ENCODE peak calls at places on chromosome 3, in five cellular contexts. One of them, this sample, is unnamed.

GRCh38 chr3:141498592-141499223 is 11.9 kb downstream of the RASA2 start:
- DNase-seq in neural progenitor cell: no peak
- DNase-seq in foreskin keratinocyte: no peak
- DNase-seq in IMR-90: no peak
- DNase-seq in A673: peak
- DNase-seq in this sample: no peak

GRCh38 chr3:115040673-115041286 is 106.3 kb downstream of the ZBTB20 start:
- DNase-seq in neural progenitor cell: peak
- DNase-seq in foreskin keratinocyte: peak
- DNase-seq in IMR-90: peak
- DNase-seq in A673: peak
- DNase-seq in this sample: peak

GRCh38 chr3:25542571-25543039 is 114.5 kb downstream of the RARB start:
- DNase-seq in neural progenitor cell: no peak
- DNase-seq in foreskin keratinocyte: no peak
- DNase-seq in IMR-90: no peak
- DNase-seq in A673: no peak
- DNase-seq in this sample: no peak

GRCh38 chr3:7371693-7372572 is 511.0 kb downstream of the GRM7 start:
- DNase-seq in neural progenitor cell: no peak
- DNase-seq in foreskin keratinocyte: no peak
- DNase-seq in IMR-90: no peak
- DNase-seq in A673: no peak
- DNase-seq in this sample: no peak

GRCh38 chr3:151197981-151198767 is 4.8 kb downstream of the GPR171 start:
- DNase-seq in neural progenitor cell: no peak
- DNase-seq in foreskin keratinocyte: no peak
- DNase-seq in IMR-90: peak
- DNase-seq in A673: no peak
- DNase-seq in this sample: no peak

GRCh38 chr3:41653575-41654239 is 308.2 kb downstream of the ULK4 start:
- DNase-seq in neural progenitor cell: no peak
- DNase-seq in foreskin keratinocyte: no peak
- DNase-seq in IMR-90: peak
- DNase-seq in A673: no peak
- DNase-seq in this sample: no peak

GRCh38 chr3:71684752-71685151 is 40.5 kb downstream of the EIF4E3 start:
- DNase-seq in neural progenitor cell: no peak
- DNase-seq in foreskin keratinocyte: peak
- DNase-seq in IMR-90: peak
- DNase-seq in A673: peak
- DNase-seq in this sample: peak

GRCh38 chr3:189041482-189042090 is 130.2 kb upstream of the TPRG1 start:
- DNase-seq in neural progenitor cell: peak
- DNase-seq in foreskin keratinocyte: peak
- DNase-seq in IMR-90: peak
- DNase-seq in A673: peak
- DNase-seq in this sample: no peak

GRCh38 chr3:142777927-142778326 is 54.1 kb downstream of the TRPC1 start:
- DNase-seq in neural progenitor cell: no peak
- DNase-seq in foreskin keratinocyte: peak
- DNase-seq in IMR-90: no peak
- DNase-seq in A673: no peak
- DNase-seq in this sample: no peak

GRCh38 chr3:47578691-47579632 is at the start of gene CSPG5:
- DNase-seq in neural progenitor cell: peak
- DNase-seq in foreskin keratinocyte: no peak
- DNase-seq in IMR-90: no peak
- DNase-seq in A673: peak
- DNase-seq in this sample: no peak

GRCh38 chr3:154334973-154335420 is 10.7 kb upstream of the DHX36 start:
- DNase-seq in neural progenitor cell: peak
- DNase-seq in foreskin keratinocyte: peak
- DNase-seq in IMR-90: peak
- DNase-seq in A673: peak
- DNase-seq in this sample: no peak

GRCh38 chr3:126329927-126330725 is 27.1 kb downstream of the KLF15 start:
- DNase-seq in neural progenitor cell: no peak
- DNase-seq in foreskin keratinocyte: no peak
- DNase-seq in IMR-90: no peak
- DNase-seq in A673: no peak
- DNase-seq in this sample: no peak

GRCh38 chr3:56590814-56591213 is 33.8 kb downstream of the CCDC66 start:
- DNase-seq in neural progenitor cell: no peak
- DNase-seq in foreskin keratinocyte: peak
- DNase-seq in IMR-90: peak
- DNase-seq in A673: no peak
- DNase-seq in this sample: no peak

GRCh38 chr3:139546772-139547171 is 7.2 kb upstream of the RBP1 start:
- DNase-seq in neural progenitor cell: no peak
- DNase-seq in foreskin keratinocyte: no peak
- DNase-seq in IMR-90: no peak
- DNase-seq in A673: no peak
- DNase-seq in this sample: no peak

GRCh38 chr3:188217011-188217463 is 63.1 kb downstream of the LPP start:
- DNase-seq in neural progenitor cell: no peak
- DNase-seq in foreskin keratinocyte: no peak
- DNase-seq in IMR-90: no peak
- DNase-seq in A673: no peak
- DNase-seq in this sample: no peak

GRCh38 chr3:25113891-25114290 is 314.2 kb upstream of the RARB start:
- DNase-seq in neural progenitor cell: no peak
- DNase-seq in foreskin keratinocyte: no peak
- DNase-seq in IMR-90: no peak
- DNase-seq in A673: no peak
- DNase-seq in this sample: no peak

GRCh38 chr3:75001330-75001729 is 386.9 kb upstream of the CNTN3 start:
- DNase-seq in neural progenitor cell: no peak
- DNase-seq in foreskin keratinocyte: no peak
- DNase-seq in IMR-90: peak
- DNase-seq in A673: peak
- DNase-seq in this sample: no peak

GRCh38 chr3:39178553-39178952 is 13.8 kb downstream of the XIRP1 start:
- DNase-seq in neural progenitor cell: no peak
- DNase-seq in foreskin keratinocyte: no peak
- DNase-seq in IMR-90: peak
- DNase-seq in A673: no peak
- DNase-seq in this sample: no peak

GRCh38 chr3:127351350-127351749 is 63.5 kb upstream of the PRR20G start:
- DNase-seq in neural progenitor cell: peak
- DNase-seq in foreskin keratinocyte: no peak
- DNase-seq in IMR-90: no peak
- DNase-seq in A673: no peak
- DNase-seq in this sample: no peak

GRCh38 chr3:24522155-24522579 is 27.5 kb upstream of the THRB start:
- DNase-seq in neural progenitor cell: peak
- DNase-seq in foreskin keratinocyte: no peak
- DNase-seq in IMR-90: no peak
- DNase-seq in A673: no peak
- DNase-seq in this sample: no peak

GRCh38 chr3:170713648-170714047 is 127.8 kb upstream of the SLC7A14 start:
- DNase-seq in neural progenitor cell: no peak
- DNase-seq in foreskin keratinocyte: no peak
- DNase-seq in IMR-90: no peak
- DNase-seq in A673: no peak
- DNase-seq in this sample: no peak

GRCh38 chr3:186971578-186971977 is 41.3 kb downstream of the ST6GAL1 start:
- DNase-seq in neural progenitor cell: no peak
- DNase-seq in foreskin keratinocyte: no peak
- DNase-seq in IMR-90: no peak
- DNase-seq in A673: no peak
- DNase-seq in this sample: no peak

GRCh38 chr3:56673781-56674457 is 9.1 kb downstream of the TASOR start:
- DNase-seq in neural progenitor cell: no peak
- DNase-seq in foreskin keratinocyte: no peak
- DNase-seq in IMR-90: peak
- DNase-seq in A673: no peak
- DNase-seq in this sample: no peak

GRCh38 chr3:125157183-125157582 is 55.4 kb downstream of the SLC12A8 start:
- DNase-seq in neural progenitor cell: no peak
- DNase-seq in foreskin keratinocyte: no peak
- DNase-seq in IMR-90: no peak
- DNase-seq in A673: no peak
- DNase-seq in this sample: no peak

GRCh38 chr3:129238945-129239705 is 10.3 kb upstream of the COPG1 start:
- DNase-seq in neural progenitor cell: no peak
- DNase-seq in foreskin keratinocyte: peak
- DNase-seq in IMR-90: peak
- DNase-seq in A673: no peak
- DNase-seq in this sample: peak

GRCh38 chr3:196163687-196164493 is 47.3 kb downstream of the ZDHHC19 start:
- DNase-seq in neural progenitor cell: no peak
- DNase-seq in foreskin keratinocyte: no peak
- DNase-seq in IMR-90: no peak
- DNase-seq in A673: no peak
- DNase-seq in this sample: no peak

GRCh38 chr3:129795596-129795995 is 97.9 kb downstream of the TMCC1 start:
- DNase-seq in neural progenitor cell: no peak
- DNase-seq in foreskin keratinocyte: peak
- DNase-seq in IMR-90: peak
- DNase-seq in A673: no peak
- DNase-seq in this sample: no peak

GRCh38 chr3:72031581-72031980 is 246.6 kb upstream of the PROK2 start:
- DNase-seq in neural progenitor cell: no peak
- DNase-seq in foreskin keratinocyte: peak
- DNase-seq in IMR-90: peak
- DNase-seq in A673: no peak
- DNase-seq in this sample: no peak

GRCh38 chr3:32500225-32500624 is 2.4 kb downstream of the CMTM6 start:
- DNase-seq in neural progenitor cell: no peak
- DNase-seq in foreskin keratinocyte: no peak
- DNase-seq in IMR-90: peak
- DNase-seq in A673: no peak
- DNase-seq in this sample: no peak

GRCh38 chr3:126245811-126246727 is 65.7 kb upstream of the ALDH1L1 start:
- DNase-seq in neural progenitor cell: peak
- DNase-seq in foreskin keratinocyte: peak
- DNase-seq in IMR-90: peak
- DNase-seq in A673: peak
- DNase-seq in this sample: peak

GRCh38 chr3:154228561-154229216 is 95.6 kb downstream of the DHX36 start:
- DNase-seq in neural progenitor cell: no peak
- DNase-seq in foreskin keratinocyte: no peak
- DNase-seq in IMR-90: peak
- DNase-seq in A673: no peak
- DNase-seq in this sample: no peak

GRCh38 chr3:107690522-107691138 is 167.9 kb downstream of the BBX start:
- DNase-seq in neural progenitor cell: peak
- DNase-seq in foreskin keratinocyte: peak
- DNase-seq in IMR-90: peak
- DNase-seq in A673: peak
- DNase-seq in this sample: peak

GRCh38 chr3:151085227-151085888 is at the start of gene MED12L:
- DNase-seq in neural progenitor cell: peak
- DNase-seq in foreskin keratinocyte: peak
- DNase-seq in IMR-90: peak
- DNase-seq in A673: peak
- DNase-seq in this sample: peak

GRCh38 chr3:87006844-87007439 is 16.0 kb upstream of the VGLL3 start:
- DNase-seq in neural progenitor cell: no peak
- DNase-seq in foreskin keratinocyte: no peak
- DNase-seq in IMR-90: peak
- DNase-seq in A673: peak
- DNase-seq in this sample: no peak
- TF ChIP-seq CTCF in neural progenitor cell: peak
- TF ChIP-seq CTCF in foreskin keratinocyte: peak
- TF ChIP-seq CTCF in IMR-90: peak
- TF ChIP-seq CTCF in A673: peak
- TF ChIP-seq CTCF in this sample: peak

GRCh38 chr3:132789959-132790358 is 67.8 kb upstream of the NPHP3 start:
- DNase-seq in neural progenitor cell: no peak
- DNase-seq in foreskin keratinocyte: no peak
- DNase-seq in IMR-90: no peak
- DNase-seq in A673: no peak
- DNase-seq in this sample: no peak
- TF ChIP-seq CTCF in neural progenitor cell: no peak
- TF ChIP-seq CTCF in foreskin keratinocyte: no peak
- TF ChIP-seq CTCF in IMR-90: no peak
- TF ChIP-seq CTCF in A673: no peak
- TF ChIP-seq CTCF in this sample: no peak

GRCh38 chr3:123728991-123729390 is 144.1 kb upstream of the HACD2 start:
- DNase-seq in neural progenitor cell: no peak
- DNase-seq in foreskin keratinocyte: no peak
- DNase-seq in IMR-90: no peak
- DNase-seq in A673: no peak
- DNase-seq in this sample: no peak

GRCh38 chr3:123724306-123724705 is 139.5 kb upstream of the HACD2 start:
- DNase-seq in neural progenitor cell: peak
- DNase-seq in foreskin keratinocyte: no peak
- DNase-seq in IMR-90: peak
- DNase-seq in A673: peak
- DNase-seq in this sample: no peak

GRCh38 chr3:123723527-123724168 is 138.8 kb upstream of the HACD2 start:
- DNase-seq in neural progenitor cell: peak
- DNase-seq in foreskin keratinocyte: peak
- DNase-seq in IMR-90: peak
- DNase-seq in A673: peak
- DNase-seq in this sample: no peak

GRCh38 chr3:123728014-123728413 is 143.2 kb upstream of the HACD2 start:
- DNase-seq in neural progenitor cell: no peak
- DNase-seq in foreskin keratinocyte: no peak
- DNase-seq in IMR-90: peak
- DNase-seq in A673: no peak
- DNase-seq in this sample: no peak

DNA sequence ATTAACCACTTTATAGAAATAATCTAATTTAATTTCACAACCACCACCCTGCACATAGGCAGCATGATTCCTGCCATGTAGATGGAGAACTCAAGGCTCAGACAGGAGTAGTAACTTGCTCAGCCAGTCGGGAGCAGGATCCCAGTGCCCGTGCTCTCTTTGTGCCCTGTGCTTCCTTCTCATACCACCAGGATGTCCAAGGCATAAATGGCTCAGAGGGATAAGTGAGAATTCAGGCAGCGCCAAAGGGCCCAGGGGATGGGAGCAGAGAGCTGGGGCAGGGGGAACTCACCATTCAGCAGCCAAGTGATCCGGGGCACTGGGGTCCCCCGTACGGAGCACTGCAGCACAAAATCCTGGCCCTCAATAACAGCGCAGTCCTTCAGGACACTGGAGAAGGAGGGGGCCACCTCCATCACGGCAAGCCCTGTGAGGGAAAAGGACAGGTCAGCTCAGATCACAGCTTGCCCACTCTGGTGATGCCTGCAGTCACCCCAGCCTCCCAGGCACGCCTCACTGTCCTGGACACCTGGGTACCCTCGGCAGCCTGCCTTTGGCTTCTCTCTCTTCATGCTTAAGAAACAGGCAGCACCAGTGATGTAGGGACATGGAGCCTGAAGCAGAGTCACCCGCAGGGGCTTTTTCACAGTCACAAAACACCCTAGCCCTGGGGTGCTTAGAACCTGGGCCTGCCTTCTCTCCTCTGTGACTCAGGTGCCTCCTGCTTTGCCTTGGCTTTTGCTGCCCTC is 141.0 kb upstream of the HACD2 start:
- DNase-seq in neural progenitor cell: no peak
- DNase-seq in foreskin keratinocyte: no peak
- DNase-seq in IMR-90: no peak
- DNase-seq in A673: peak
- DNase-seq in this sample: no peak
- TF ChIP-seq CTCF in neural progenitor cell: peak
- TF ChIP-seq CTCF in foreskin keratinocyte: no peak
- TF ChIP-seq CTCF in IMR-90: peak
- TF ChIP-seq CTCF in A673: no peak
- TF ChIP-seq CTCF in this sample: no peak

GRCh38 chr3:40588406-40588805 is 63.6 kb downstream of the ZNF621 start:
- DNase-seq in neural progenitor cell: peak
- DNase-seq in foreskin keratinocyte: peak
- DNase-seq in IMR-90: no peak
- DNase-seq in A673: no peak
- DNase-seq in this sample: no peak
- TF ChIP-seq CTCF in neural progenitor cell: no peak
- TF ChIP-seq CTCF in foreskin keratinocyte: peak
- TF ChIP-seq CTCF in IMR-90: no peak
- TF ChIP-seq CTCF in A673: no peak
- TF ChIP-seq CTCF in this sample: no peak

This sample was measured in AG09319.